ENCODE peak calls at places on chromosomes 11 and 22, in four cellular contexts. One of them, this sample, is unnamed.

GRCh38 chr11:78202733-78203167 is 14.0 kb downstream of the USP35 start:
- DNase-seq in heart left ventricle: no peak
- DNase-seq in sigmoid colon: peak; percentile 29
- DNase-seq in tibial nerve: no peak
- DNase-seq in this sample: no peak

GRCh38 chr22:27881404-27881803 is 37.7 kb downstream of the PITPNB start:
- DNase-seq in heart left ventricle: no peak
- DNase-seq in sigmoid colon: peak; percentile 85
- DNase-seq in tibial nerve: peak; percentile 37
- DNase-seq in this sample: peak; percentile 35

GRCh38 chr11:19821412-19821875 is 108.8 kb downstream of the NAV2 start:
- DNase-seq in heart left ventricle: no peak
- DNase-seq in sigmoid colon: no peak
- DNase-seq in tibial nerve: no peak
- DNase-seq in this sample: no peak

GRCh38 chr11:12746593-12747097 is 72.4 kb downstream of the TEAD1 start:
- DNase-seq in heart left ventricle: peak; percentile 74
- DNase-seq in sigmoid colon: peak; percentile 77
- DNase-seq in tibial nerve: no peak
- DNase-seq in this sample: no peak

GRCh38 chr11:7577883-7578242 is 64.1 kb downstream of the PPFIBP2 start:
- DNase-seq in heart left ventricle: no peak
- DNase-seq in sigmoid colon: no peak
- DNase-seq in tibial nerve: no peak
- DNase-seq in this sample: no peak

GRCh38 chr11:86193297-86194095 is 51.1 kb upstream of the EED start:
- DNase-seq in heart left ventricle: peak; percentile 88
- DNase-seq in sigmoid colon: peak; percentile 77
- DNase-seq in tibial nerve: peak; percentile 79
- DNase-seq in this sample: peak; percentile 64

GRCh38 chr11:79794057-79794456 is 353.2 kb upstream of the TENM4 start:
- DNase-seq in heart left ventricle: no peak
- DNase-seq in sigmoid colon: no peak
- DNase-seq in tibial nerve: no peak
- DNase-seq in this sample: no peak

GRCh38 chr11:58495906-58496305 is 12.0 kb downstream of the OR5B21 start:
- DNase-seq in heart left ventricle: no peak
- DNase-seq in sigmoid colon: no peak
- DNase-seq in tibial nerve: no peak
- DNase-seq in this sample: no peak

GRCh38 chr11:72244317-72245231 is 598 bp upstream of the PHOX2A start:
- DNase-seq in heart left ventricle: no peak
- DNase-seq in sigmoid colon: no peak
- DNase-seq in tibial nerve: no peak
- DNase-seq in this sample: no peak

GRCh38 chr22:27663812-27664211 is 137.7 kb downstream of the MN1 start:
- DNase-seq in heart left ventricle: no peak
- DNase-seq in sigmoid colon: no peak
- DNase-seq in tibial nerve: no peak
- DNase-seq in this sample: no peak

GRCh38 chr22:20847318-20847822 is 11.2 kb downstream of the PI4KA start:
- DNase-seq in heart left ventricle: no peak
- DNase-seq in sigmoid colon: no peak
- DNase-seq in tibial nerve: no peak
- DNase-seq in this sample: no peak

GRCh38 chr11:1121343-1122331 is 36.1 kb upstream of the MUC5AC start:
- DNase-seq in heart left ventricle: no peak
- DNase-seq in sigmoid colon: peak; percentile 59
- DNase-seq in tibial nerve: no peak
- DNase-seq in this sample: peak; percentile 6

GRCh38 chr11:61477734-61478148 is 30.8 kb upstream of the LRRC10B start:
- DNase-seq in heart left ventricle: peak; percentile 41
- DNase-seq in sigmoid colon: peak; percentile 79
- DNase-seq in tibial nerve: peak; percentile 63
- DNase-seq in this sample: peak; percentile 52

GRCh38 chr11:539971-540481 is 2.7 kb downstream of the LRRC56 start:
- DNase-seq in heart left ventricle: no peak
- DNase-seq in sigmoid colon: no peak
- DNase-seq in tibial nerve: no peak
- DNase-seq in this sample: no peak

GRCh38 chr11:69201764-69202370 is 46.1 kb downstream of the SMIM38 start:
- DNase-seq in heart left ventricle: no peak
- DNase-seq in sigmoid colon: peak; percentile 24
- DNase-seq in tibial nerve: no peak
- DNase-seq in this sample: no peak

GRCh38 chr11:46977940-46978595 is 41.5 kb downstream of the CSTPP1 start:
- DNase-seq in heart left ventricle: no peak
- DNase-seq in sigmoid colon: no peak
- DNase-seq in tibial nerve: no peak
- DNase-seq in this sample: no peak

GRCh38 chr22:48534395-48534958 is 1293.2 kb downstream of the BRD1 start:
- DNase-seq in heart left ventricle: no peak
- DNase-seq in sigmoid colon: no peak
- DNase-seq in tibial nerve: no peak
- DNase-seq in this sample: no peak

GRCh38 chr11:70751142-70751734 is 352.9 kb downstream of the CTTN start:
- DNase-seq in heart left ventricle: no peak
- DNase-seq in sigmoid colon: no peak
- DNase-seq in tibial nerve: no peak
- DNase-seq in this sample: no peak

GRCh38 chr11:83685730-83686129 is 399.6 kb upstream of the CCDC90B start:
- DNase-seq in heart left ventricle: no peak
- DNase-seq in sigmoid colon: no peak
- DNase-seq in tibial nerve: no peak
- DNase-seq in this sample: no peak

GRCh38 chr11:78188809-78189724 is at the start of gene USP35:
- DNase-seq in heart left ventricle: no peak
- DNase-seq in sigmoid colon: peak; percentile 62
- DNase-seq in tibial nerve: no peak
- DNase-seq in this sample: no peak

GRCh38 chr22:37427711-37428635 is 694 bp upstream of the ELFN2 start:
- DNase-seq in heart left ventricle: no peak
- DNase-seq in sigmoid colon: no peak
- DNase-seq in tibial nerve: no peak
- DNase-seq in this sample: no peak

GRCh38 chr22:31090217-31091085 is 9.3 kb downstream of the SMTN start:
- DNase-seq in heart left ventricle: no peak
- DNase-seq in sigmoid colon: peak; percentile 97
- DNase-seq in tibial nerve: no peak
- DNase-seq in this sample: peak; percentile 54
- TF ChIP-seq POLR2A in heart left ventricle: no peak
- TF ChIP-seq POLR2A in sigmoid colon: peak; percentile 54
- TF ChIP-seq POLR2A in tibial nerve: no peak
- TF ChIP-seq POLR2A in this sample: no peak

GRCh38 chr11:14905104-14906033 is 13.3 kb upstream of the CYP2R1 start:
- DNase-seq in heart left ventricle: peak; percentile 44
- DNase-seq in sigmoid colon: peak; percentile 72
- DNase-seq in tibial nerve: peak; percentile 30
- DNase-seq in this sample: peak; percentile 65

GRCh38 chr11:14904745-14905103 is 12.7 kb upstream of the CYP2R1 start:
- DNase-seq in heart left ventricle: peak; percentile 82
- DNase-seq in sigmoid colon: peak; percentile 88
- DNase-seq in tibial nerve: peak; percentile 67
- DNase-seq in this sample: peak; percentile 79

GRCh38 chr11:14908214-14908880 is 16.3 kb upstream of the CYP2R1 start:
- DNase-seq in heart left ventricle: no peak
- DNase-seq in sigmoid colon: no peak
- DNase-seq in tibial nerve: peak; percentile 19
- DNase-seq in this sample: peak; percentile 34

GRCh38 chr11:14906614-14907392 is 14.8 kb upstream of the CYP2R1 start:
- DNase-seq in heart left ventricle: no peak
- DNase-seq in sigmoid colon: no peak
- DNase-seq in tibial nerve: no peak
- DNase-seq in this sample: no peak

GRCh38 chr11:14907411-14908213 is 15.6 kb upstream of the CYP2R1 start:
- DNase-seq in heart left ventricle: peak; percentile 54
- DNase-seq in sigmoid colon: peak; percentile 82
- DNase-seq in tibial nerve: peak; percentile 80
- DNase-seq in this sample: peak; percentile 90
- TF ChIP-seq POLR2A in heart left ventricle: no peak
- TF ChIP-seq POLR2A in sigmoid colon: no peak
- TF ChIP-seq POLR2A in tibial nerve: no peak
- TF ChIP-seq POLR2A in this sample: no peak

GRCh38 chr11:64245797-64246623 is 733 bp downstream of the PPP1R14B start:
- DNase-seq in heart left ventricle: peak; percentile 66
- DNase-seq in sigmoid colon: peak; percentile 86
- DNase-seq in tibial nerve: peak; percentile 58
- DNase-seq in this sample: peak; percentile 77
- TF ChIP-seq POLR2A in heart left ventricle: no peak
- TF ChIP-seq POLR2A in sigmoid colon: no peak
- TF ChIP-seq POLR2A in tibial nerve: no peak
- TF ChIP-seq POLR2A in this sample: peak; percentile 68

DNA sequence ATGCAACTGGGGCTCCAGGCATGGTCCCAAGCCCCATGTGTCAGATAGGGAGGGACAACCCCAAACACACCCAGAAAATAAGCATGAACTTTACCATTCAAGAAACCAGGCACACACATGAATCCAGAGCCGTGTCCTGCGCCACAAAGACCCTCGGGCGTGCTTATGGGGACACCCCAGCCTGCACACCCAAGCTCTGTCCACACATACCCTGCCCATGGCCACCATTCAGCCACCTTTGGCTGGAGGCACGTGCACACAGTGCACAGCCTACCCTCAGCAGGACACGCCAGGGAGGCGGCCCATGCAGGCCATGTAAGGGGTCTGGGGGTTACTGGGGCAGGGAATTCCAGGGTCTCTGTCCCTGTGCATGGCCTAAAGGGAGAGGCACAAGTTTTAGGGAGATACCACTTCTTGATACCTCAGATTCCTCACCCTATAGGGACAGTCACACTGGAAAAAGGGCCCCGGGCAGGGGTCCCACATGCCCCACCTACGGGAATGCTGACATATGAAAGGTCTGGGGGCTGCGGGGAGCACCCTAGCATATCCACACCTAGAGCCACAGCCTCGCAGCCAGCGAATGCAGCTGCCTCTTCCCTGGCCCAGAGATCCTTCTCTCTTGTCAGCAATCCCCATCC is 20.6 kb downstream of the PACSIN2 start:
- DNase-seq in heart left ventricle: no peak
- DNase-seq in sigmoid colon: peak; percentile 67
- DNase-seq in tibial nerve: no peak
- DNase-seq in this sample: peak; percentile 32
- TF ChIP-seq POLR2A in heart left ventricle: no peak
- TF ChIP-seq POLR2A in sigmoid colon: no peak
- TF ChIP-seq POLR2A in tibial nerve: no peak
- TF ChIP-seq POLR2A in this sample: no peak

GRCh38 chr11:101914349-101914736 is 467 bp upstream of the CEP126 start:
- DNase-seq in heart left ventricle: no peak
- DNase-seq in sigmoid colon: no peak
- DNase-seq in tibial nerve: peak; percentile 24
- DNase-seq in this sample: no peak

GRCh38 chr11:101913631-101914030 is 1.2 kb upstream of the CEP126 start:
- DNase-seq in heart left ventricle: no peak
- DNase-seq in sigmoid colon: no peak
- DNase-seq in tibial nerve: no peak
- DNase-seq in this sample: no peak

GRCh38 chr11:101916422-101916821 is at the start of gene ANGPTL5:
- DNase-seq in heart left ventricle: no peak
- DNase-seq in sigmoid colon: no peak
- DNase-seq in tibial nerve: no peak
- DNase-seq in this sample: no peak

GRCh38 chr11:101915811-101916291 is 471 bp downstream of the ANGPTL5 start:
- DNase-seq in heart left ventricle: no peak
- DNase-seq in sigmoid colon: no peak
- DNase-seq in tibial nerve: peak; percentile 67
- DNase-seq in this sample: no peak

GRCh38 chr11:101914737-101915426 is at the start of gene CEP126:
- DNase-seq in heart left ventricle: peak; percentile 93
- DNase-seq in sigmoid colon: peak; percentile 97
- DNase-seq in tibial nerve: peak; percentile 96
- DNase-seq in this sample: peak; percentile 95
- TF ChIP-seq POLR2A in heart left ventricle: no peak
- TF ChIP-seq POLR2A in sigmoid colon: no peak
- TF ChIP-seq POLR2A in tibial nerve: peak; percentile 10
- TF ChIP-seq POLR2A in this sample: peak; percentile 50